ENCODE peak calls at places on chromosome 10, in ten cellular contexts. J is GM10248; C is GM19239; L is stimulated activated naive CD8-positive, alpha-beta T cell treated with anti-CD3 and anti-CD28 coated beads, Interleukin-15, Interleukin-2, amounts not matched to agents 100 U/mL and 50 U/mL, for 24 hours; A is HCEC 1CT; E is stimulated activated CD4-positive, alpha-beta T cell treated with anti-CD3 and anti-CD28 coated beads, TNF-alpha, amount 100 ng/mL, for 1 hour; R is CD8-positive, alpha-beta T cell; M is neuronal stem cell; X is endodermal cell; S is NCI-H2029. N is an unnamed sample.

GRCh38 chr10:115606081-115606480 is 512.9 kb downstream of the ATRNL1 start:
- DNase-seq in J (no peak), C (no peak), L (no peak), A (peak; percentile 64), E (no peak), R (no peak), M (no peak), X (no peak), S (no peak), N (no peak)

GRCh38 chr10:100509241-100509640 is 10.4 kb downstream of the SEC31B start:
- DNase-seq in J (no peak), C (no peak), L (peak; percentile 55), A (no peak), E (no peak), R (no peak), M (no peak), X (no peak), S (no peak), N (no peak)

GRCh38 chr10:64506963-64507362 is 985.8 kb downstream of the REEP3 start:
- DNase-seq in J (no peak), C (no peak), L (no peak), A (no peak), E (no peak), R (no peak), M (no peak), X (peak; percentile 92), S (no peak), N (no peak)

GRCh38 chr10:79385392-79385795 is 38.1 kb downstream of the PPIF start:
- DNase-seq in J (peak; percentile 15), C (no peak), L (no peak), A (no peak), E (no peak), R (no peak), M (no peak), X (no peak), S (no peak), N (no peak)

GRCh38 chr10:47299989-47300931 is at the start of gene GDF10:
- DNase-seq in J (no peak), C (no peak), L (peak; percentile 34), A (no peak), E (no peak), R (no peak), M (peak; percentile 31), X (peak; percentile 78), S (no peak), N (no peak)

GRCh38 chr10:89074120-89074519 is 83.5 kb downstream of the FAS start:
- DNase-seq in J (no peak), C (no peak), L (no peak), A (no peak), E (no peak), R (no peak), M (no peak), X (no peak), S (no peak), N (no peak)

GRCh38 chr10:112375721-112376577 is 2.0 kb downstream of the ACSL5 start:
- DNase-seq in J (peak; percentile 84), C (peak; percentile 86), L (peak; percentile 47), A (peak; percentile 54), E (no peak), R (peak; percentile 18), M (no peak), X (no peak), S (peak; percentile 65), N (peak; percentile 32)

GRCh38 chr10:91247360-91248111 is 27.1 kb downstream of the PCGF5 start:
- DNase-seq in J (no peak), C (no peak), L (no peak), A (peak; percentile 5), E (no peak), R (no peak), M (no peak), X (peak; percentile 48), S (no peak), N (peak; percentile 7)

GRCh38 chr10:114868801-114869200 is 47.2 kb downstream of the FHIP2A start:
- DNase-seq in J (no peak), C (no peak), L (no peak), A (peak; percentile 56), E (no peak), R (no peak), M (no peak), X (no peak), S (no peak), N (no peak)

GRCh38 chr10:50291261-50291850 is 40.0 kb upstream of the ASAH2 start:
- DNase-seq in J (no peak), C (no peak), L (no peak), A (no peak), E (no peak), R (no peak), M (no peak), X (no peak), S (no peak), N (no peak)

GRCh38 chr10:70367195-70367796 is 15.1 kb downstream of the LRRC20 start:
- DNase-seq in J (no peak), C (no peak), L (no peak), A (peak; percentile 85), E (no peak), R (no peak), M (no peak), X (no peak), S (no peak), N (no peak)

GRCh38 chr10:48604408-48605263 is at the start of gene ARHGAP22:
- DNase-seq in J (peak; percentile 71), C (peak; percentile 33), L (peak; percentile 18), A (peak; percentile 78), E (no peak), R (no peak), M (no peak), X (peak; percentile 81), S (no peak), N (no peak)

GRCh38 chr10:71727429-71728217 is 8.0 kb upstream of the C10orf105 start:
- DNase-seq in J (peak; percentile 77), C (peak; percentile 69), L (peak; percentile 70), A (no peak), E (peak; percentile 43), R (peak; percentile 68), M (no peak), X (no peak), S (peak; percentile 73), N (peak; percentile 69)

GRCh38 chr10:78307576-78307975 is 273.9 kb downstream of the RPS24 start:
- DNase-seq in J (no peak), C (no peak), L (no peak), A (no peak), E (no peak), R (no peak), M (no peak), X (no peak), S (no peak), N (no peak)